ENCODE peak calls at places on chromosome 18, in four cellular contexts. W is CD8-positive, alpha-beta T cell; D is omental fat pad; F is KBM-7. Q is an unnamed sample.

GRCh38 chr18:13696961-13697360 is 29.4 kb downstream of the FAM210A start:
- DNase-seq in F (no peak), W (no peak), D (no peak), Q (no peak)

GRCh38 chr18:36653141-36653869 is 175.5 kb downstream of the TPGS2 start:
- DNase-seq in D (no peak), W (no peak), F (no peak), Q (no peak)

GRCh38 chr18:36075862-36076587 is 8.7 kb upstream of the RPRD1A start:
- DNase-seq in F (peak), W (no peak), D (no peak), Q (no peak)

GRCh38 chr18:46859855-46860254 is 57.5 kb downstream of the PIAS2 start:
- DNase-seq in D (no peak), F (no peak), W (no peak), Q (no peak)

GRCh38 chr18:22346342-22346967 is 71.3 kb downstream of the CTAGE1 start:
- DNase-seq in W (peak), D (peak), F (peak), Q (no peak)

GRCh38 chr18:11500153-11501122 is 109.0 kb upstream of the SLC35G4 start:
- DNase-seq in D (no peak), F (no peak), W (no peak), Q (no peak)

GRCh38 chr18:13560306-13560705 is 166.1 kb downstream of the FAM210A start:
- DNase-seq in W (no peak), F (no peak), D (no peak), Q (no peak)

GRCh38 chr18:9996104-9996503 is 82.3 kb downstream of the VAPA start:
- DNase-seq in F (no peak), D (no peak), W (no peak), Q (no peak)

GRCh38 chr18:22311301-22311700 is 106.4 kb downstream of the CTAGE1 start:
- DNase-seq in D (no peak), W (no peak), F (no peak), Q (no peak)

GRCh38 chr18:38007931-38008330 is 442.3 kb upstream of the CELF4 start:
- DNase-seq in F (no peak), D (no peak), W (no peak), Q (no peak)

GRCh38 chr18:5294618-5295230 is 802 bp downstream of the ZBTB14 start:
- DNase-seq in F (peak), W (peak), D (no peak), Q (no peak)

GRCh38 chr18:46886893-46887292 is 30.4 kb downstream of the PIAS2 start:
- DNase-seq in F (no peak), D (no peak), W (no peak), Q (no peak)

GRCh38 chr18:23066504-23067039 is 68.7 kb upstream of the CABLES1 start:
- DNase-seq in D (no peak), F (no peak), W (no peak), Q (no peak)

GRCh38 chr18:35460719-35461118 is 37.0 kb downstream of the INO80C start:
- DNase-seq in D (no peak), F (no peak), W (no peak), Q (no peak)

GRCh38 chr18:58562146-58562998 is 66.5 kb downstream of the ALPK2 start:
- DNase-seq in F (no peak), W (no peak), D (no peak), Q (no peak)

GRCh38 chr18:27769152-27769551 is 407.8 kb downstream of the CDH2 start:
- DNase-seq in D (no peak), F (no peak), W (no peak), Q (no peak)

GRCh38 chr18:61379827-61380226 is 46.6 kb downstream of the CDH20 start:
- DNase-seq in W (no peak), D (no peak), F (no peak), Q (no peak)

GRCh38 chr18:64245461-64245860 is 96.6 kb upstream of the LINC00305 start:
- DNase-seq in D (no peak), W (no peak), F (no peak), Q (no peak)

GRCh38 chr18:12079504-12080237 is 14.0 kb upstream of the ANKRD62 start:
- DNase-seq in W (no peak), D (no peak), F (no peak), Q (no peak)

GRCh38 chr18:12556946-12557806 is 100.7 kb downstream of the SPIRE1 start:
- DNase-seq in W (no peak), F (no peak), D (no peak), Q (no peak)

GRCh38 chr18:49160075-49160930 is 209.5 kb upstream of the SMAD7 start:
- DNase-seq in D (no peak), F (no peak), W (no peak), Q (no peak)

GRCh38 chr18:47036298-47036874 is 965 bp upstream of the ELOA2 start:
- DNase-seq in D (no peak), W (no peak), F (peak), Q (no peak)